ENCODE peak calls at places on chromosomes 12 and 14, in five cellular contexts. A is OCI-LY7, P is osteoblast, N is breast epithelium, S is kidney. O is an unnamed sample.

GRCh38 chr12:53612978-53613377 is 13.2 kb downstream of the ATF7 start:
- DNase-seq in A (no peak), P (no peak), N (no peak), S (no peak), O (no peak)

GRCh38 chr12:115338566-115339294 is 654.8 kb upstream of the TBX3 start:
- DNase-seq in A (no peak), P (no peak), N (no peak), S (no peak), O (peak)

GRCh38 chr14:60977848-60978247 is 3.0 kb downstream of the TRMT5 start:
- DNase-seq in A (no peak), P (no peak), N (no peak), S (no peak), O (no peak)

GRCh38 chr14:64640839-64641238 is 63.4 kb upstream of the PLEKHG3 start:
- DNase-seq in A (no peak), P (no peak), N (no peak), S (no peak), O (no peak)

GRCh38 chr12:49190317-49190716 is 1.4 kb upstream of the TUBA1A start:
- DNase-seq in A (no peak), P (no peak), N (no peak), S (no peak), O (peak)

GRCh38 chr12:68376901-68377300 is 44.7 kb upstream of the MDM1 start:
- DNase-seq in A (no peak), P (no peak), N (no peak), S (no peak), O (no peak)

GRCh38 chr14:92645841-92646478 is 102.5 kb downstream of the LGMN start:
- DNase-seq in A (no peak), P (peak), N (no peak), S (no peak), O (no peak)

GRCh38 chr12:66984962-66985361 is 284.2 kb upstream of the CAND1 start:
- DNase-seq in A (no peak), P (no peak), N (no peak), S (no peak), O (no peak)

GRCh38 chr12:19165446-19165845 is 35.9 kb downstream of the PLEKHA5 start:
- DNase-seq in A (no peak), P (no peak), N (no peak), S (no peak), O (peak)

DNA sequence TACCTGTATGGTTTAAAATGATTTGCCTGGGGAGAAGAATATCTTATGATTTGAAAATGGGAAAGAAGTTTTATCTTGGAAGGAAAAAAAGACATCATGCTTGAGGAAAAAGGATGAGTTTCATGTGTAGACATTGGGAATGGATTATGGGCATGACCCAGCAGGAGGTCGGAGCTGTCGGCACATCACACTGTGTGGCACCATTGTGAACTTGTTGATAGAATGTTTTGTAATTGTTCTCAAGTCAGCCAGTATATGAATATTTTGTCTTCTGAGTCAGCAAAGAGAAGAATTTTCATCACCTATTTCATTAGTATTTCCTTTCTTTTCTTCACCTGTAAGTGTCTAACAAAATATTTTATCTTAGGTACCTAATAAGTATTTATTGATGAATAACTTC is 60.0 kb upstream of the HMGA2 start:
- DNase-seq in A (no peak), P (no peak), N (no peak), S (no peak), O (no peak)
- TF ChIP-seq CTCF in A (no peak), P (no peak), N (no peak), S (no peak), O (no peak)

GRCh38 chr12:116408489-116409217 is 131.2 kb upstream of the MED13L start:
- DNase-seq in A (no peak), P (no peak), N (no peak), S (no peak), O (no peak)
- H3K27ac ChIP-seq in A (no peak), P (no peak), N (no peak), S (no peak), O (no peak)

GRCh38 chr12:113934060-113934829 is 31.9 kb downstream of the RBM19 start:
- DNase-seq in A (no peak), P (no peak), N (no peak), S (no peak), O (no peak)

GRCh38 chr12:113934946-113935345 is 31.2 kb downstream of the RBM19 start:
- DNase-seq in A (no peak), P (no peak), N (no peak), S (no peak), O (no peak)

GRCh38 chr12:113938471-113938870 is 27.7 kb downstream of the RBM19 start:
- DNase-seq in A (no peak), P (peak), N (no peak), S (no peak), O (no peak)

GRCh38 chr12:113935459-113935858 is 30.7 kb downstream of the RBM19 start:
- DNase-seq in A (no peak), P (no peak), N (no peak), S (no peak), O (no peak)

GRCh38 chr12:113936460-113936859 is 29.7 kb downstream of the RBM19 start:
- DNase-seq in A (no peak), P (no peak), N (no peak), S (no peak), O (no peak)
- TF ChIP-seq CTCF in A (no peak), P (no peak), N (no peak), S (no peak), O (no peak)

DNA sequence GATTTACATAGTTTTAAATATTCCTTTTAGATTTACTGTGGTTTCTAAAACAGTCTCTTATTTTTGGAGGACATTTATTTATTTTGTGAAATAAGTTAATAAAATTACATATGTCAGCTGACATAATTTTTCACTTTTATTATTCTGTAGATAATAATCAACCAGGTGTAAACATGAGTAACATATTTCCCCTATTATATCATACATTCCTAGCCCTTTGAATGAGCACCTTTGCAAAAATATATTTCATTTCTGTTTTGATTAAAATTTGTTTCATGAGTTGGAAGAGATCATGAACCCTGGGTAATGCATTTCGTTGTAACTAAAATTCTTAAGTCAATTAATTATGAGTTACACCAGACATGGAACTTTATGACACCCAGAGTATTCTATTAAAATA is 56.3 kb downstream of the SLC16A7 start:
- DNase-seq in A (no peak), P (no peak), N (no peak), S (no peak), O (no peak)
- H3K27ac ChIP-seq in A (no peak), P (no peak), N (no peak), S (peak), O (no peak)

DNA sequence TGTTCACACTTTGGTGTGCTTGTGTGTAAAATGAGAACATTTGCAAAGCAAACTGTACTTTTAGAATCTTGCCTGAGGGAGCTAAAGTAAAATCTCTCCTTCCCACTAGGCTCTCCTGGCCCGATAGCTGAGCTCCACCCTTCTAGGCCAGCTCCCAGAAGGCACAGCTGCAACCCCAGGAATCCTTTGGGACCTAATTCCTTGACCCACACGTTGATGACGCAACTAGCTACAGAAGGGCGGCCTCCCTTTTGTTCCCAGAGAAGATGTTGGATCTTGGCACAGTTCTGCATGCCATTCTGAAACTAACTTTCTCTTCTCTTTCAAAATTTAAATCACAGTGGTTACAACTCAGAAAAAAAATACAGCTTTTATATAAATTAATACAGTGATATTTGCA is 268.1 kb downstream of the EGLN3 start:
- DNase-seq in A (no peak), P (peak), N (no peak), S (peak), O (no peak)
- TF ChIP-seq CTCF in A (no peak), P (no peak), N (no peak), S (no peak), O (no peak)

DNA sequence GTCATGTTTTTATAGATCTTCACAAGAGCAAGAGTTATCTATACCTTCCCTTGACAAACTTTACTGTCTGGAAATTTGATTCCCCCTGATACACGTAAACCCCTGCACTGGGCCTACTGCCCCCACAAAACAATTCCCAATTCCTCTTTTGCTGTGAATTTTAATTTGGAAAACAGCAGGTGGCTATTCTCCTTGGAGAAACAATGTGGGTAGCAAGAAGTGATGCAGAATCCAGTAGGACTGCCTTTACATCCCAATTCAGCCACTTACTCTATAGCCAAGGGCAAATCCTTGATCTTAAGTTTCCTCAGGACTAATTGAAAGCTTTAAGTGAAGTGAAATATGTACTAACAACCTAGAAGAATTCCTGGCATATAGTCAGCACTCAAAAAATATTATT is 129.3 kb downstream of the ACSS3 start:
- DNase-seq in A (no peak), P (no peak), N (no peak), S (no peak), O (peak)
- H3K27ac ChIP-seq in A (no peak), P (no peak), N (no peak), S (no peak), O (peak)

O was measured in GM23338.